ENCODE peak calls at places on chromosomes 3 and 15, in five cellular contexts. Z is tibial nerve, N is cardiac muscle cell, M is kidney, F is neural crest cell. K is an unnamed sample.

GRCh38 chr3:12509466-12509865 is 25.2 kb downstream of the TSEN2 start:
- DNase-seq in Z (no peak), N (no peak), M (no peak), F (no peak), K (no peak)

GRCh38 chr15:82183121-82184031 is 79.2 kb downstream of the EFL1 start:
- DNase-seq in Z (no peak), N (peak; percentile 85), M (no peak), F (no peak), K (peak; percentile 76)

GRCh38 chr15:32802296-32802936 is 84.6 kb downstream of the GREM1 start:
- DNase-seq in Z (no peak), N (peak; percentile 93), M (no peak), F (no peak), K (peak; percentile 89)

GRCh38 chr3:35383719-35384555 is 255.4 kb upstream of the ARPP21 start:
- DNase-seq in Z (no peak), N (peak; percentile 44), M (no peak), F (no peak), K (no peak)

GRCh38 chr3:57165637-57166036 is 484 bp upstream of the IL17RD start:
- DNase-seq in Z (no peak), N (no peak), M (no peak), F (no peak), K (no peak)

GRCh38 chr3:9247361-9248231 is 1.9 kb downstream of the SRGAP3 start:
- DNase-seq in Z (no peak), N (no peak), M (peak; percentile 81), F (peak; percentile 20), K (no peak)

GRCh38 chr3:63945558-63946096 is 33.4 kb upstream of the SCAANT1 start:
- DNase-seq in Z (no peak), N (peak; percentile 65), M (no peak), F (no peak), K (no peak)

GRCh38 chr15:59191855-59192237 is 14.8 kb upstream of the LDHAL6B start:
- DNase-seq in Z (no peak), N (peak; percentile 85), M (no peak), F (no peak), K (peak; percentile 80)

GRCh38 chr15:52090193-52090592 is 22.4 kb downstream of the BCL2L10 start:
- DNase-seq in Z (no peak), N (no peak), M (no peak), F (no peak), K (no peak)

GRCh38 chr3:196255776-196256175 is 31.8 kb downstream of the PCYT1A start:
- DNase-seq in Z (no peak), N (no peak), M (no peak), F (no peak), K (no peak)

GRCh38 chr3:164132878-164133277 is 945.4 kb downstream of the SI start:
- DNase-seq in Z (no peak), N (no peak), M (no peak), F (no peak), K (no peak)

GRCh38 chr15:64044315-64045105 is 1.8 kb downstream of the DAPK2 start:
- DNase-seq in Z (no peak), N (no peak), M (no peak), F (no peak), K (no peak)

GRCh38 chr3:42394579-42395288 is 15.7 kb downstream of the LYZL4 start:
- DNase-seq in Z (no peak), N (no peak), M (no peak), F (no peak), K (no peak)

GRCh38 chr3:129625071-129625874 is 18.8 kb upstream of the PLXND1 start:
- DNase-seq in Z (no peak), N (no peak), M (peak; percentile 78), F (no peak), K (no peak)

GRCh38 chr3:67521053-67521646 is 133.3 kb downstream of the SUCLG2 start:
- DNase-seq in Z (no peak), N (no peak), M (no peak), F (no peak), K (no peak)

GRCh38 chr15:71559098-71559497 is 251.3 kb upstream of the NR2E3 start:
- DNase-seq in Z (no peak), N (peak; percentile 44), M (no peak), F (no peak), K (peak; percentile 24)

GRCh38 chr15:52445954-52446353 is 82.7 kb downstream of the MYO5A start:
- DNase-seq in Z (no peak), N (no peak), M (no peak), F (no peak), K (no peak)

GRCh38 chr15:62895905-62896316 is 146.6 kb upstream of the TPM1 start:
- DNase-seq in Z (no peak), N (peak; percentile 73), M (no peak), F (no peak), K (peak; percentile 84)

GRCh38 chr3:174951023-174951422 is 91.9 kb downstream of the NAALADL2 start:
- DNase-seq in Z (no peak), N (peak; percentile 64), M (no peak), F (no peak), K (peak; percentile 71)

GRCh38 chr15:45690581-45691260 is 55.9 kb downstream of the SQOR start:
- DNase-seq in Z (no peak), N (no peak), M (no peak), F (no peak), K (no peak)

GRCh38 chr15:65869954-65870871 is 922 bp downstream of the RAB11A start:
- DNase-seq in Z (peak; percentile 8), N (peak; percentile 54), M (peak; percentile 79), F (peak; percentile 53), K (no peak)

GRCh38 chr3:19148768-19149091 is 420 bp downstream of the KCNH8 start:
- DNase-seq in Z (no peak), N (no peak), M (no peak), F (no peak), K (no peak)

GRCh38 chr15:72566973-72567372 is 87.5 kb upstream of the GOLGA6B start:
- DNase-seq in Z (no peak), N (peak; percentile 8), M (no peak), F (no peak), K (no peak)

GRCh38 chr3:66432767-66433521 is 67.9 kb downstream of the LRIG1 start:
- DNase-seq in Z (no peak), N (no peak), M (no peak), F (no peak), K (no peak)

GRCh38 chr15:25172691-25173090 is 217.9 kb downstream of the SNRPN start:
- DNase-seq in Z (no peak), N (no peak), M (peak; percentile 33), F (no peak), K (no peak)

GRCh38 chr3:29697989-29698388 is 417.1 kb downstream of the RBMS3 start:
- DNase-seq in Z (no peak), N (no peak), M (no peak), F (no peak), K (no peak)

GRCh38 chr3:71584216-71585061 is 911 bp upstream of the FOXP1 start:
- DNase-seq in Z (peak; percentile 49), N (peak; percentile 78), M (peak; percentile 66), F (peak; percentile 6), K (no peak)

DNA sequence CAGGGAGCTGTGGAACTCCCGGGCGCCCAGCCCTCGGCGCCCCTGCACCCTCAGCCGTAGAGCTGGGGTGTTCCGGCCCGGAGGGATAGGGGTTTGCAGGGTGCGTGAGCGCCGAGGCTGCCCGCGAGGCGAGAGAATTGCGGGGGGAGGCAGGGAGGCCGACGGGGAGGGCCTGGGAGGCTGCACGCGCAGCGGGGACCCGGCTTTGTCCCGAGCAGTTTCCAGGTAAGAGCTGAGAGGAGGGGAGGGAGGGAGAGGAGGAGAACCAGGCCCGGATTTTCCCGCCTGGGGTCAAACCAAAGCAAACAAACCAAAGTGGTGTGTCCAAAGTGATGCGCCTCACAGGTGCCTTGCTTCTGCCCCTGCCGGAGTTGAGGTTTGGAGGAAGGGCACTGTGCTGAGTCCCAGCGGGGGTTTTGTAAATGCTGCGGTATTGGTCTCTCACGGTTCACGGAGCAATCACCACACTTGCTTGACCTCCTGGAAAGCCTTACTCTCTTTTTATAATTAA is 146.4 kb downstream of the TJP1 start:
- DNase-seq in Z (no peak), N (no peak), M (no peak), F (no peak), K (no peak)
- TF ChIP-seq CTCF in Z (no peak), N (no peak), M (no peak), F (no peak), K (no peak)

GRCh38 chr3:84141571-84141970 is 817.2 kb upstream of the CADM2 start:
- DNase-seq in Z (no peak), N (no peak), M (no peak), F (no peak), K (no peak)

DNA sequence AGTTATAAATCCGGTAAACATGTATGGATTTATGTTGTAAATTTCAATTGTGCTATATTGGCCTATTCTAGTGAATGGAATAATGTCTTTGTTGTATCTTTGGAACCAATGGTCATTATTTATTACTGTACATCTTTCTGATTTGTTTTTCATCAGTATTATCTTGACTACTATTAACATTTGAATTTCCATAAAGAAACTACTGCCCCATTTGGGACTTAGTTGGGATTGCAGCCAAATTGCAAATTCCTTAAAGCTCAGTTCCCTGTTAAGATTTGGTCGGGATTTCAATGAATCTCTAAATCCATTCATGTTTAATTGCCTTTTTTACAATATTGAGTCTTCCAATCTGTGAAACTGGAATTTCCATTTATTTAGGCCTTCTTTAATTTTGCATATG is 822.4 kb upstream of the CADM2 start:
- DNase-seq in Z (no peak), N (no peak), M (no peak), F (no peak), K (no peak)
- TF ChIP-seq CTCF in Z (no peak), N (no peak), M (no peak), F (peak; percentile 40), K (no peak)

DNA sequence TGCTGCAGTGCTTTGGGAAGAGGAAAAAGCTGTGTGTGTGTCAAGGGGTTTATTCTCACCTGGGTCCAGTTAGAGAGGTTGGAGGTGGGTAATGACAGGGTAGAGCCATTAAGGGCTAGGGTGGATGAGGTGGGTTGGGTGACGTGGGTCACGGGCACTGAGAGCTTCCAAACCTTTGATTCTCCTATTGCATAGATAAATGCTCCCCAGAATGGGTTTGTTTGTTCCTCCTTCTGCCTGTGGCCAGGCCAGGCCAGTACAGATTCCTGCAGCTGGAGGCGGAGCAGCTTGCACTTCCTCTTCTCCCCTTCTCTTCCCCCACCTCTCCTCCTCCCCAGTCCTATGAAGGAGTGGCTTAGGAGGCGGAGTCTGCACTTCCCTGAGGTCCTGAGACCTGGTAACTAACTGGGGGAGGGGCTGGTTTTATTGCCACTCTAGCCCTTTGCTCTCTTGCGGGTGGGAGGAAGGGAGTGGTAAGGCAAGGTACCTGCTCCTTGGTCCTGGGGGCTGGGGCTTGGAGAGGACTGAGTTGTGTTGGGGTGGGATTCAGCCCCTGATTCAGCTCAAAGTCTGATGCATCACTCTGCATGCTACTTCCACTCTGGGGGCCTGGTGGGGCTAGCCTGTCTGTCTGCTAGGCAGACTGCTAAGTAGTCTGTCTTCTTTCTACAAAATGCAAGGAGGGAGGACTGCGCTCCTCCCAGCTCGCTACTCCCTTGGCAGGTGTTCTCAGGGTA is 3.5 kb downstream of the SPINT1 start:
- DNase-seq in Z (peak; percentile 43), N (peak; percentile 68), M (peak; percentile 86), F (no peak), K (no peak)
- TF ChIP-seq CTCF in Z (no peak), N (no peak), M (no peak), F (no peak), K (no peak)

GRCh38 chr3:123488641-123489347 is 39.9 kb upstream of the ADCY5 start:
- DNase-seq in Z (no peak), N (no peak), M (no peak), F (no peak), K (no peak)

GRCh38 chr3:123486460-123486859 is 37.6 kb upstream of the ADCY5 start:
- DNase-seq in Z (no peak), N (no peak), M (no peak), F (no peak), K (no peak)

GRCh38 chr3:123492188-123492587 is 43.3 kb upstream of the ADCY5 start:
- DNase-seq in Z (no peak), N (no peak), M (no peak), F (no peak), K (no peak)

GRCh38 chr3:123485551-123485950 is 36.7 kb upstream of the ADCY5 start:
- DNase-seq in Z (no peak), N (no peak), M (no peak), F (no peak), K (no peak)

GRCh38 chr3:123489400-123490004 is 40.6 kb upstream of the ADCY5 start:
- DNase-seq in Z (peak; percentile 92), N (peak; percentile 77), M (peak; percentile 83), F (peak; percentile 77), K (no peak)
- TF ChIP-seq CTCF in Z (peak; percentile 69), N (peak; percentile 98), M (peak; percentile 95), F (peak; percentile 92), K (peak; percentile 92)